ENCODE peak calls at places on chromosomes 3 and 15, in six cellular contexts. One of them, this sample, is unnamed.

GRCh38 chr15:79283252-79284048 is 928 bp downstream of the ANKRD34C start:
- DNase-seq in LNCaP clone FGC: no peak
- DNase-seq in pancreas: peak
- DNase-seq in right atrium auricular region: no peak
- DNase-seq in dorsolateral prefrontal cortex: peak
- DNase-seq in astrocyte of the spinal cord: peak
- DNase-seq in this sample: no peak

GRCh38 chr3:127034990-127035652 is 52.2 kb downstream of the PLXNA1 start:
- DNase-seq in LNCaP clone FGC: no peak
- DNase-seq in pancreas: peak
- DNase-seq in right atrium auricular region: no peak
- DNase-seq in dorsolateral prefrontal cortex: no peak
- DNase-seq in astrocyte of the spinal cord: no peak
- DNase-seq in this sample: no peak

GRCh38 chr3:82085811-82086475 is 324.5 kb upstream of the GBE1 start:
- DNase-seq in LNCaP clone FGC: no peak
- DNase-seq in pancreas: no peak
- DNase-seq in right atrium auricular region: no peak
- DNase-seq in dorsolateral prefrontal cortex: no peak
- DNase-seq in astrocyte of the spinal cord: peak
- DNase-seq in this sample: no peak

GRCh38 chr15:72932461-72932860 is 119.8 kb upstream of the NEO1 start:
- DNase-seq in LNCaP clone FGC: no peak
- DNase-seq in pancreas: no peak
- DNase-seq in right atrium auricular region: no peak
- DNase-seq in dorsolateral prefrontal cortex: no peak
- DNase-seq in astrocyte of the spinal cord: no peak
- DNase-seq in this sample: no peak

GRCh38 chr3:120417272-120417911 is 33.4 kb downstream of the FSTL1 start:
- DNase-seq in LNCaP clone FGC: peak
- DNase-seq in pancreas: peak
- DNase-seq in right atrium auricular region: peak
- DNase-seq in dorsolateral prefrontal cortex: peak
- DNase-seq in astrocyte of the spinal cord: peak
- DNase-seq in this sample: peak

GRCh38 chr3:141797167-141797773 is 34.1 kb downstream of the GRK7 start:
- DNase-seq in LNCaP clone FGC: peak
- DNase-seq in pancreas: peak
- DNase-seq in right atrium auricular region: peak
- DNase-seq in dorsolateral prefrontal cortex: peak
- DNase-seq in astrocyte of the spinal cord: peak
- DNase-seq in this sample: no peak

GRCh38 chr3:192207239-192207638 is 520.1 kb downstream of the FGF12 start:
- DNase-seq in LNCaP clone FGC: no peak
- DNase-seq in pancreas: no peak
- DNase-seq in right atrium auricular region: no peak
- DNase-seq in dorsolateral prefrontal cortex: no peak
- DNase-seq in astrocyte of the spinal cord: peak
- DNase-seq in this sample: no peak

GRCh38 chr15:41279535-41280283 is 48.6 kb downstream of the CHP1 start:
- DNase-seq in LNCaP clone FGC: no peak
- DNase-seq in pancreas: no peak
- DNase-seq in right atrium auricular region: no peak
- DNase-seq in dorsolateral prefrontal cortex: no peak
- DNase-seq in astrocyte of the spinal cord: no peak
- DNase-seq in this sample: no peak

GRCh38 chr3:22977042-22977441 is 226.1 kb upstream of the UBE2E2 start:
- DNase-seq in LNCaP clone FGC: no peak
- DNase-seq in pancreas: no peak
- DNase-seq in right atrium auricular region: no peak
- DNase-seq in dorsolateral prefrontal cortex: no peak
- DNase-seq in astrocyte of the spinal cord: no peak
- DNase-seq in this sample: no peak

GRCh38 chr15:89307791-89308190 is 26.8 kb downstream of the POLG start:
- DNase-seq in LNCaP clone FGC: no peak
- DNase-seq in pancreas: no peak
- DNase-seq in right atrium auricular region: no peak
- DNase-seq in dorsolateral prefrontal cortex: no peak
- DNase-seq in astrocyte of the spinal cord: peak
- DNase-seq in this sample: no peak

GRCh38 chr3:118641608-118642007 is 393.0 kb downstream of the IGSF11 start:
- DNase-seq in LNCaP clone FGC: no peak
- DNase-seq in pancreas: no peak
- DNase-seq in right atrium auricular region: no peak
- DNase-seq in dorsolateral prefrontal cortex: peak
- DNase-seq in astrocyte of the spinal cord: no peak
- DNase-seq in this sample: no peak

GRCh38 chr3:32443471-32443870 is 51.8 kb downstream of the CMTM7 start:
- DNase-seq in LNCaP clone FGC: no peak
- DNase-seq in pancreas: no peak
- DNase-seq in right atrium auricular region: no peak
- DNase-seq in dorsolateral prefrontal cortex: no peak
- DNase-seq in astrocyte of the spinal cord: peak
- DNase-seq in this sample: no peak

GRCh38 chr3:4515896-4516295 is 22.7 kb downstream of the ITPR1 start:
- DNase-seq in LNCaP clone FGC: no peak
- DNase-seq in pancreas: no peak
- DNase-seq in right atrium auricular region: no peak
- DNase-seq in dorsolateral prefrontal cortex: no peak
- DNase-seq in astrocyte of the spinal cord: no peak
- DNase-seq in this sample: no peak

GRCh38 chr3:120169407-120169806 is 75.2 kb upstream of the GSK3B start:
- DNase-seq in LNCaP clone FGC: no peak
- DNase-seq in pancreas: no peak
- DNase-seq in right atrium auricular region: no peak
- DNase-seq in dorsolateral prefrontal cortex: no peak
- DNase-seq in astrocyte of the spinal cord: no peak
- DNase-seq in this sample: no peak

GRCh38 chr3:60917136-60917535 is 334.1 kb downstream of the FHIT start:
- DNase-seq in LNCaP clone FGC: no peak
- DNase-seq in pancreas: peak
- DNase-seq in right atrium auricular region: no peak
- DNase-seq in dorsolateral prefrontal cortex: peak
- DNase-seq in astrocyte of the spinal cord: no peak
- DNase-seq in this sample: no peak

GRCh38 chr3:37295925-37296324 is 121.5 kb upstream of the LRRFIP2 start:
- DNase-seq in LNCaP clone FGC: no peak
- DNase-seq in pancreas: no peak
- DNase-seq in right atrium auricular region: no peak
- DNase-seq in dorsolateral prefrontal cortex: no peak
- DNase-seq in astrocyte of the spinal cord: peak
- DNase-seq in this sample: no peak

GRCh38 chr15:34364041-34364440 is 3.0 kb downstream of the LPCAT4 start:
- DNase-seq in LNCaP clone FGC: no peak
- DNase-seq in pancreas: no peak
- DNase-seq in right atrium auricular region: no peak
- DNase-seq in dorsolateral prefrontal cortex: no peak
- DNase-seq in astrocyte of the spinal cord: no peak
- DNase-seq in this sample: no peak

GRCh38 chr3:172675371-172676193 is 35.3 kb downstream of the NCEH1 start:
- DNase-seq in LNCaP clone FGC: no peak
- DNase-seq in pancreas: no peak
- DNase-seq in right atrium auricular region: no peak
- DNase-seq in dorsolateral prefrontal cortex: no peak
- DNase-seq in astrocyte of the spinal cord: peak
- DNase-seq in this sample: no peak

GRCh38 chr15:73631915-73632669 is 1.1 kb downstream of the NPTN start:
- DNase-seq in LNCaP clone FGC: no peak
- DNase-seq in pancreas: no peak
- DNase-seq in right atrium auricular region: peak
- DNase-seq in dorsolateral prefrontal cortex: no peak
- DNase-seq in astrocyte of the spinal cord: peak
- DNase-seq in this sample: no peak

GRCh38 chr3:172846706-172847105 is 96.2 kb downstream of the ECT2 start:
- DNase-seq in LNCaP clone FGC: no peak
- DNase-seq in pancreas: no peak
- DNase-seq in right atrium auricular region: no peak
- DNase-seq in dorsolateral prefrontal cortex: no peak
- DNase-seq in astrocyte of the spinal cord: peak
- DNase-seq in this sample: peak

GRCh38 chr3:40504636-40505430 is 1.0 kb upstream of the ZNF620 start:
- DNase-seq in LNCaP clone FGC: no peak
- DNase-seq in pancreas: no peak
- DNase-seq in right atrium auricular region: peak
- DNase-seq in dorsolateral prefrontal cortex: no peak
- DNase-seq in astrocyte of the spinal cord: peak
- DNase-seq in this sample: peak

GRCh38 chr3:50341537-50341936 is 901 bp upstream of the RASSF1 start:
- DNase-seq in LNCaP clone FGC: no peak
- DNase-seq in pancreas: no peak
- DNase-seq in right atrium auricular region: no peak
- DNase-seq in dorsolateral prefrontal cortex: no peak
- DNase-seq in astrocyte of the spinal cord: no peak
- DNase-seq in this sample: no peak

GRCh38 chr3:147656023-147656422 is 246.9 kb downstream of the ZIC1 start:
- DNase-seq in LNCaP clone FGC: no peak
- DNase-seq in pancreas: no peak
- DNase-seq in right atrium auricular region: no peak
- DNase-seq in dorsolateral prefrontal cortex: no peak
- DNase-seq in astrocyte of the spinal cord: peak
- DNase-seq in this sample: no peak

GRCh38 chr3:174957581-174958001 is 98.5 kb downstream of the NAALADL2 start:
- DNase-seq in LNCaP clone FGC: no peak
- DNase-seq in pancreas: no peak
- DNase-seq in right atrium auricular region: no peak
- DNase-seq in dorsolateral prefrontal cortex: no peak
- DNase-seq in astrocyte of the spinal cord: no peak
- DNase-seq in this sample: no peak

GRCh38 chr15:69531302-69532027 is 78.8 kb downstream of the RPLP1 start:
- DNase-seq in LNCaP clone FGC: no peak
- DNase-seq in pancreas: no peak
- DNase-seq in right atrium auricular region: no peak
- DNase-seq in dorsolateral prefrontal cortex: no peak
- DNase-seq in astrocyte of the spinal cord: no peak
- DNase-seq in this sample: no peak
- TF ChIP-seq CTCF in LNCaP clone FGC: no peak
- TF ChIP-seq CTCF in pancreas: no peak
- TF ChIP-seq CTCF in right atrium auricular region: no peak
- TF ChIP-seq CTCF in dorsolateral prefrontal cortex: no peak
- TF ChIP-seq CTCF in astrocyte of the spinal cord: no peak
- TF ChIP-seq CTCF in this sample: no peak

GRCh38 chr15:65008989-65009388 is 19.3 kb upstream of the SPG21 start:
- DNase-seq in LNCaP clone FGC: no peak
- DNase-seq in pancreas: no peak
- DNase-seq in right atrium auricular region: no peak
- DNase-seq in dorsolateral prefrontal cortex: no peak
- DNase-seq in astrocyte of the spinal cord: no peak
- DNase-seq in this sample: no peak
- TF ChIP-seq CTCF in LNCaP clone FGC: no peak
- TF ChIP-seq CTCF in pancreas: no peak
- TF ChIP-seq CTCF in right atrium auricular region: no peak
- TF ChIP-seq CTCF in dorsolateral prefrontal cortex: no peak
- TF ChIP-seq CTCF in astrocyte of the spinal cord: no peak
- TF ChIP-seq CTCF in this sample: no peak

GRCh38 chr3:86991840-86992430 is 986 bp upstream of the VGLL3 start:
- DNase-seq in LNCaP clone FGC: no peak
- DNase-seq in pancreas: no peak
- DNase-seq in right atrium auricular region: no peak
- DNase-seq in dorsolateral prefrontal cortex: no peak
- DNase-seq in astrocyte of the spinal cord: peak
- DNase-seq in this sample: no peak

GRCh38 chr3:86998551-86998950 is 7.6 kb upstream of the VGLL3 start:
- DNase-seq in LNCaP clone FGC: no peak
- DNase-seq in pancreas: no peak
- DNase-seq in right atrium auricular region: no peak
- DNase-seq in dorsolateral prefrontal cortex: no peak
- DNase-seq in astrocyte of the spinal cord: no peak
- DNase-seq in this sample: no peak

GRCh38 chr3:86996261-86996955 is 5.5 kb upstream of the VGLL3 start:
- DNase-seq in LNCaP clone FGC: no peak
- DNase-seq in pancreas: no peak
- DNase-seq in right atrium auricular region: no peak
- DNase-seq in dorsolateral prefrontal cortex: no peak
- DNase-seq in astrocyte of the spinal cord: peak
- DNase-seq in this sample: no peak

GRCh38 chr3:86993704-86994103 is 2.8 kb upstream of the VGLL3 start:
- DNase-seq in LNCaP clone FGC: peak
- DNase-seq in pancreas: no peak
- DNase-seq in right atrium auricular region: no peak
- DNase-seq in dorsolateral prefrontal cortex: no peak
- DNase-seq in astrocyte of the spinal cord: peak
- DNase-seq in this sample: no peak

GRCh38 chr3:86995537-86995936 is 4.6 kb upstream of the VGLL3 start:
- DNase-seq in LNCaP clone FGC: no peak
- DNase-seq in pancreas: no peak
- DNase-seq in right atrium auricular region: no peak
- DNase-seq in dorsolateral prefrontal cortex: no peak
- DNase-seq in astrocyte of the spinal cord: peak
- DNase-seq in this sample: no peak
- TF ChIP-seq CTCF in LNCaP clone FGC: no peak
- TF ChIP-seq CTCF in pancreas: no peak
- TF ChIP-seq CTCF in right atrium auricular region: no peak
- TF ChIP-seq CTCF in dorsolateral prefrontal cortex: no peak
- TF ChIP-seq CTCF in astrocyte of the spinal cord: no peak
- TF ChIP-seq CTCF in this sample: no peak

GRCh38 chr15:84868037-84868880 is 16.2 kb upstream of the SLC28A1 start:
- DNase-seq in LNCaP clone FGC: no peak
- DNase-seq in pancreas: no peak
- DNase-seq in right atrium auricular region: no peak
- DNase-seq in dorsolateral prefrontal cortex: no peak
- DNase-seq in astrocyte of the spinal cord: no peak
- DNase-seq in this sample: no peak

GRCh38 chr15:84872009-84872900 is 12.2 kb upstream of the SLC28A1 start:
- DNase-seq in LNCaP clone FGC: no peak
- DNase-seq in pancreas: no peak
- DNase-seq in right atrium auricular region: no peak
- DNase-seq in dorsolateral prefrontal cortex: no peak
- DNase-seq in astrocyte of the spinal cord: no peak
- DNase-seq in this sample: no peak

GRCh38 chr15:84873997-84874396 is 10.5 kb upstream of the SLC28A1 start:
- DNase-seq in LNCaP clone FGC: no peak
- DNase-seq in pancreas: no peak
- DNase-seq in right atrium auricular region: no peak
- DNase-seq in dorsolateral prefrontal cortex: no peak
- DNase-seq in astrocyte of the spinal cord: no peak
- DNase-seq in this sample: no peak

GRCh38 chr15:84869510-84869909 is 15.0 kb upstream of the SLC28A1 start:
- DNase-seq in LNCaP clone FGC: no peak
- DNase-seq in pancreas: no peak
- DNase-seq in right atrium auricular region: no peak
- DNase-seq in dorsolateral prefrontal cortex: no peak
- DNase-seq in astrocyte of the spinal cord: no peak
- DNase-seq in this sample: no peak

DNA sequence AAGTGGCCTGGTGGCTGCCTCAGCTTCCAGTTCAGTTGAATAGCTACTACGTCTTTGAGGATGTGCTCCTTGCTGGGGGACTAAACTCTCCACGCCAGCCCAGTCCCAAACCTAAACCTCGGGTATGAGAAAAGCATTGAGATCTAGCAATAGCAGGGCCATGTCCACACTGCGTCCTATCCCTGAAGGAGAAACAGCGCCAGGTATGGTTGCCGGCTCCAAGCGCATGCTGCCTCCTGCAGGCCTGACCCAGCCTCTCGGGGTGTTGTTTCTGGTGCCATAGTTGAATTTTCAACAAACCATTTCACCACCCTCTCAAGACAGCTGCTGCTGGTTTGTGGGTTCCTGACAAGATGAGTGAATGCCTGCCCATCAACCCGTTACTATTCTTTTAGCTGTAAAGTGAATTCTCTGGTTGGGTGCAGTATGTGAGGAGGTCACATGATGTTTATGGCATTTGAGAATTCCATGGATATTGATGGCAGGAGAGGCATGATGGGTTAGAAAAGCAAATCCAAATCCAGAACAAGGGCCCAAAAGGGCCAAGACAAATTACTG is 13.0 kb upstream of the SLC28A1 start:
- DNase-seq in LNCaP clone FGC: no peak
- DNase-seq in pancreas: no peak
- DNase-seq in right atrium auricular region: no peak
- DNase-seq in dorsolateral prefrontal cortex: no peak
- DNase-seq in astrocyte of the spinal cord: no peak
- DNase-seq in this sample: no peak
- TF ChIP-seq CTCF in LNCaP clone FGC: no peak
- TF ChIP-seq CTCF in pancreas: no peak
- TF ChIP-seq CTCF in right atrium auricular region: no peak
- TF ChIP-seq CTCF in dorsolateral prefrontal cortex: no peak
- TF ChIP-seq CTCF in astrocyte of the spinal cord: peak
- TF ChIP-seq CTCF in this sample: peak

This sample was measured in epithelial cell of proximal tubule.